ENCODE peak calls at places on chromosomes 13 and 19, in four cellular contexts. Z is suprapubic skin, M is prostate gland, Q is H1. O is an unnamed sample. For H3K4me1, the result is how much of the 10 kb centered on the place peaks cover.

GRCh38 chr13:97234236-97234635 is 12.1 kb downstream of the MBNL2 start:
- DNase-seq in Q (no peak), Z (no peak), M (no peak), O (no peak)

GRCh38 chr13:34107814-34108213 is 289.9 kb downstream of the RFC3 start:
- DNase-seq in Q (no peak), Z (no peak), M (no peak), O (no peak)

GRCh38 chr13:101881593-101881992 is 429.1 kb downstream of the ITGBL1 start:
- DNase-seq in Q (no peak), M (no peak), Z (no peak), O (no peak)

GRCh38 chr13:85541476-85541875 is 257.7 kb downstream of the SLITRK6 start:
- DNase-seq in M (no peak), Z (no peak), Q (no peak), O (no peak)

GRCh38 chr13:114124921-114125320 is 7.5 kb downstream of the RASA3 start:
- DNase-seq in Q (no peak), M (no peak), Z (no peak), O (no peak)

GRCh38 chr19:34654796-34655195 is 22.2 kb downstream of the SCGB2B2 start:
- DNase-seq in Q (no peak), Z (no peak), M (no peak), O (no peak)

GRCh38 chr19:872266-872951 is 12.9 kb downstream of the CFD start:
- DNase-seq in Q (no peak), M (no peak), Z (no peak), O (no peak)

GRCh38 chr19:46133101-46133627 is 8.7 kb upstream of the IGFL3 start:
- DNase-seq in Z (no peak), M (peak), Q (peak), O (peak)

GRCh38 chr19:33345163-33345562 is 28.3 kb upstream of the CEBPG start:
- DNase-seq in Q (no peak), Z (no peak), M (no peak), O (no peak)

GRCh38 chr19:9009431-9009830 is 778 bp downstream of the MUC16 start:
- DNase-seq in M (no peak), Q (no peak), Z (no peak), O (no peak)

GRCh38 chr13:48536851-48537250 is 4.0 kb upstream of the RCBTB2 start:
- DNase-seq in M (no peak), Q (no peak), Z (no peak), O (no peak)

GRCh38 chr13:29266261-29266660 is 329.2 kb downstream of the SLC7A1 start:
- DNase-seq in M (no peak), Q (no peak), Z (no peak), O (no peak)

GRCh38 chr19:6271721-6272410 is 7.9 kb downstream of the MLLT1 start:
- DNase-seq in Q (no peak), M (peak), Z (peak), O (peak)
- H3K27ac ChIP-seq in Q (peak), M (peak), Z (peak), O (peak)

GRCh38 chr19:48530770-48531169 is 19.1 kb upstream of the LMTK3 start:
- DNase-seq in Q (no peak), Z (no peak), M (no peak), O (no peak)
- TF ChIP-seq POLR2AphosphoS5 in Q (no peak), Z (no peak), M (peak), O (no peak)

GRCh38 chr13:24184265-24184841 is 23.8 kb downstream of the SPATA13 start:
- DNase-seq in M (no peak), Q (no peak), Z (no peak), O (peak)

GRCh38 chr13:24182703-24183081 is 22.2 kb downstream of the SPATA13 start:
- DNase-seq in Q (no peak), Z (no peak), M (no peak), O (peak)

GRCh38 chr13:24184855-24185254 is 24.3 kb downstream of the SPATA13 start:
- DNase-seq in Z (no peak), Q (no peak), M (no peak), O (peak)

GRCh38 chr13:24181991-24182702 is 21.6 kb downstream of the SPATA13 start:
- DNase-seq in M (no peak), Q (no peak), Z (no peak), O (peak)

GRCh38 chr13:24183741-24184182 is 23.2 kb downstream of the SPATA13 start:
- DNase-seq in Z (no peak), M (no peak), Q (no peak), O (peak)
- H3K4me1 ChIP-seq in Z (under half), M (under half), Q (under half), O (under half)

GRCh38 chr13:112748947-112749346 is 59.1 kb downstream of the ATP11A start:
- DNase-seq in M (no peak), Q (no peak), Z (no peak), O (no peak)
- H3K27ac ChIP-seq in M (no peak), Q (no peak), Z (no peak), O (no peak)

GRCh38 chr19:2702170-2703076 is at the start of gene GNG7:
- DNase-seq in Z (peak), M (peak), Q (no peak), O (peak)
- TF ChIP-seq POLR2AphosphoS5 in Z (no peak), M (no peak), Q (no peak), O (peak)

GRCh38 chr19:19458110-19458816 is 52.8 kb downstream of the GATAD2A start:
- DNase-seq in Q (no peak), M (no peak), Z (no peak), O (no peak)

GRCh38 chr19:19460258-19460731 is 54.8 kb downstream of the GATAD2A start:
- DNase-seq in M (no peak), Z (no peak), Q (no peak), O (no peak)

GRCh38 chr19:19459707-19460251 is 54.3 kb downstream of the GATAD2A start:
- DNase-seq in Q (no peak), M (no peak), Z (no peak), O (no peak)

GRCh38 chr19:19459099-19459498 is 53.6 kb downstream of the GATAD2A start:
- DNase-seq in Z (no peak), Q (no peak), M (no peak), O (no peak)

GRCh38 chr19:19457691-19458090 is 52.2 kb downstream of the GATAD2A start:
- DNase-seq in M (no peak), Q (no peak), Z (no peak), O (no peak)
- H3K4me1 ChIP-seq in M (under half), Q (under half), Z (half or more), O (half or more)

O was measured in esophagus muscularis mucosa.